ENCODE peak calls at places on chromosome 2, in five cellular contexts. Y, B, Q, C and I are unnamed samples.

GRCh38 chr2:88746929-88747490 is 55.5 kb downstream of the RPIA start:
- DNase-seq in Y (no peak), B (no peak), Q (no peak), C (no peak), I (no peak)

GRCh38 chr2:175373001-175373727 is 191.7 kb upstream of the ATP5MC3 start:
- DNase-seq in Y (peak), B (no peak), Q (no peak), C (no peak), I (no peak)

GRCh38 chr2:190575263-190575662 is 40.7 kb upstream of the NEMP2 start:
- DNase-seq in Y (no peak), B (no peak), Q (no peak), C (no peak), I (no peak)

GRCh38 chr2:142989276-142990204 is 112.1 kb downstream of the KYNU start:
- DNase-seq in Y (peak), B (no peak), Q (peak), C (peak), I (no peak)

GRCh38 chr2:132009874-132010521 is 151.8 kb downstream of the ANKRD30BL start:
- DNase-seq in Y (peak), B (no peak), Q (peak), C (no peak), I (no peak)

GRCh38 chr2:19722486-19723420 is 179.0 kb downstream of the TTC32 start:
- DNase-seq in Y (no peak), B (no peak), Q (no peak), C (no peak), I (no peak)

GRCh38 chr2:226274143-226274542 is 525.5 kb downstream of the IRS1 start:
- DNase-seq in Y (no peak), B (no peak), Q (no peak), C (no peak), I (no peak)

GRCh38 chr2:121338281-121338680 is 53.3 kb upstream of the TFCP2L1 start:
- DNase-seq in Y (no peak), B (no peak), Q (peak), C (no peak), I (no peak)

GRCh38 chr2:42256502-42256901 is 87.3 kb downstream of the EML4 start:
- DNase-seq in Y (no peak), B (no peak), Q (no peak), C (peak), I (no peak)

GRCh38 chr2:13681936-13682335 is 950.6 kb upstream of the LRATD1 start:
- DNase-seq in Y (no peak), B (no peak), Q (no peak), C (no peak), I (no peak)

GRCh38 chr2:28054916-28055315 is 164.4 kb downstream of the BABAM2 start:
- DNase-seq in Y (no peak), B (no peak), Q (no peak), C (no peak), I (no peak)

GRCh38 chr2:98872526-98872925 is 63.5 kb downstream of the CRACDL start:
- DNase-seq in Y (no peak), B (peak), Q (no peak), C (no peak), I (no peak)

GRCh38 chr2:122203523-122203922 is 448.1 kb downstream of the TSN start:
- DNase-seq in Y (peak), B (no peak), Q (no peak), C (no peak), I (no peak)

GRCh38 chr2:64634338-64635267 is 19.1 kb downstream of the SERTAD2 start:
- DNase-seq in Y (no peak), B (peak), Q (peak), C (no peak), I (no peak)

GRCh38 chr2:140502951-140503630 is 1627.7 kb downstream of the LRP1B start:
- DNase-seq in Y (no peak), B (no peak), Q (no peak), C (no peak), I (no peak)

GRCh38 chr2:56230171-56230570 is 46.4 kb downstream of the CCDC85A start:
- DNase-seq in Y (no peak), B (no peak), Q (no peak), C (no peak), I (no peak)

GRCh38 chr2:67399831-67400489 is 2.8 kb downstream of the ETAA1 start:
- DNase-seq in Y (peak), B (no peak), Q (peak), C (no peak), I (no peak)

GRCh38 chr2:238231251-238231793 is 8.5 kb downstream of the HES6 start:
- DNase-seq in Y (peak), B (peak), Q (peak), C (peak), I (no peak)

GRCh38 chr2:199273043-199273647 is 184.6 kb downstream of the SATB2 start:
- DNase-seq in Y (peak), B (no peak), Q (no peak), C (no peak), I (no peak)

GRCh38 chr2:45904931-45905642 is 253.6 kb downstream of the PRKCE start:
- DNase-seq in Y (no peak), B (no peak), Q (no peak), C (no peak), I (no peak)